ENCODE peak calls at places on chromosome 4, in five cellular contexts. L, S, P, B and N are unnamed samples.

GRCh38 chr4:55030606-55031005 is 94.8 kb downstream of the KDR start:
- DNase-seq in P (no peak), L (no peak), S (no peak), B (no peak), N (no peak)

GRCh38 chr4:145865274-145865941 is 73.2 kb downstream of the ZNF827 start:
- DNase-seq in P (no peak), B (no peak), L (no peak), S (no peak), N (no peak)

GRCh38 chr4:84803720-84804119 is 162.8 kb downstream of the WDFY3 start:
- DNase-seq in S (no peak), L (peak; percentile 33), P (peak; percentile 48), B (no peak), N (peak; percentile 63)

GRCh38 chr4:110654254-110654635 is 31.4 kb upstream of the PITX2 start:
- DNase-seq in S (no peak), P (peak; percentile 51), L (peak; percentile 39), B (no peak), N (peak; percentile 32)

GRCh38 chr4:48779095-48779997 is 733 bp downstream of the FRYL start:
- DNase-seq in S (peak; percentile 76), L (peak; percentile 37), B (peak; percentile 82), P (peak; percentile 62), N (peak; percentile 54)

GRCh38 chr4:124055896-124056295 is 656.6 kb downstream of the ANKRD50 start:
- DNase-seq in S (no peak), L (peak; percentile 35), P (peak; percentile 46), B (no peak), N (peak; percentile 31)

GRCh38 chr4:73308286-73308685 is 49.7 kb upstream of the ANKRD17 start:
- DNase-seq in B (no peak), L (peak; percentile 11), S (no peak), P (peak; percentile 34), N (peak; percentile 61)

GRCh38 chr4:85741921-85742591 is 267.1 kb downstream of the ARHGAP24 start:
- DNase-seq in P (no peak), S (no peak), L (no peak), B (peak; percentile 29), N (no peak)

GRCh38 chr4:2193321-2193720 is 48.6 kb downstream of the HAUS3 start:
- DNase-seq in L (no peak), S (no peak), P (no peak), B (no peak), N (no peak)